ENCODE peak calls at places on chromosomes 5 and 9, in nine cellular contexts. Q is cardiac muscle cell; A is GM12878; L is A673; Y is heart right ventricle; R is vagina; U is ovary; S is CD8-positive, alpha-beta memory T cell; K is neural progenitor cell. N is an unnamed sample.

GRCh38 chr5:134614461-134615085 is 18.1 kb downstream of the SAR1B start:
- DNase-seq in U (no peak), K (no peak), Q (no peak), S (no peak), R (no peak), Y (no peak), A (no peak), L (no peak), N (no peak)

GRCh38 chr9:27355166-27355565 is 58.2 kb upstream of the EQTN start:
- DNase-seq in R (no peak), K (no peak), Q (no peak), U (no peak), S (no peak), L (no peak), A (no peak), Y (no peak), N (no peak)

GRCh38 chr5:40681351-40682311 is 1.9 kb downstream of the PTGER4 start:
- DNase-seq in R (no peak), Q (peak; percentile 18), A (no peak), K (peak; percentile 63), S (peak; percentile 17), Y (peak; percentile 27), L (no peak), U (no peak), N (peak; percentile 38)

GRCh38 chr5:16963821-16964220 is 27.7 kb upstream of the MYO10 start:
- DNase-seq in Y (no peak), S (no peak), R (no peak), U (no peak), Q (no peak), K (no peak), A (no peak), L (no peak), N (no peak)

GRCh38 chr9:2022560-2022959 is 7.4 kb downstream of the SMARCA2 start:
- DNase-seq in A (no peak), Y (no peak), K (no peak), R (no peak), U (no peak), Q (no peak), L (no peak), S (no peak), N (no peak)

GRCh38 chr9:7549261-7549660 is 250.3 kb downstream of the DMAC1 start:
- DNase-seq in A (no peak), U (no peak), S (no peak), L (peak; percentile 82), Q (peak; percentile 72), K (peak; percentile 74), Y (peak; percentile 21), R (no peak), N (peak; percentile 53)

GRCh38 chr9:89593776-89594427 is 10.9 kb upstream of the GADD45G start:
- DNase-seq in Y (no peak), Q (peak; percentile 74), K (peak; percentile 81), U (no peak), S (peak; percentile 35), L (peak; percentile 48), R (peak; percentile 87), A (no peak), N (peak; percentile 44)

GRCh38 chr9:34862043-34862442 is 96.0 kb upstream of the PHF24 start:
- DNase-seq in A (no peak), S (no peak), U (no peak), R (no peak), Q (no peak), K (no peak), L (no peak), Y (no peak), N (no peak)

GRCh38 chr9:76394023-76394895 is at the start of gene RFK:
- DNase-seq in L (peak; percentile 94), R (no peak), A (peak; percentile 48), Q (peak; percentile 94), U (peak; percentile 93), Y (peak; percentile 96), S (peak; percentile 90), K (peak; percentile 97), N (peak; percentile 94)

GRCh38 chr5:10201223-10201868 is 48.3 kb downstream of the ATPSCKMT start:
- DNase-seq in K (peak; percentile 61), S (no peak), R (no peak), A (no peak), L (no peak), Y (no peak), U (no peak), Q (peak; percentile 10), N (peak; percentile 4)

GRCh38 chr9:134651226-134651905 is 9.8 kb downstream of the COL5A1 start:
- DNase-seq in S (no peak), U (no peak), R (no peak), Y (no peak), K (no peak), L (no peak), Q (no peak), A (no peak), N (no peak)

GRCh38 chr9:134655101-134655500 is 13.5 kb downstream of the COL5A1 start:
- DNase-seq in U (no peak), S (no peak), R (no peak), Y (no peak), K (no peak), A (no peak), L (no peak), Q (no peak), N (no peak)

GRCh38 chr9:134655591-134656333 is 14.2 kb downstream of the COL5A1 start:
- DNase-seq in U (no peak), S (no peak), K (no peak), R (no peak), Q (no peak), L (no peak), A (no peak), Y (no peak), N (peak; percentile 19)

GRCh38 chr9:134652291-134653225 is 11.0 kb downstream of the COL5A1 start:
- DNase-seq in S (no peak), L (no peak), A (no peak), Q (no peak), R (no peak), K (no peak), Y (no peak), U (no peak), N (no peak)

GRCh38 chr9:134653259-134654009 is 11.8 kb downstream of the COL5A1 start:
- DNase-seq in U (no peak), R (no peak), A (no peak), K (no peak), S (no peak), L (no peak), Y (no peak), Q (no peak), N (no peak)
- H3K4me1 ChIP-seq in U (peaks cover 38% of the 10 kb centered on the region), R (peaks cover 84% of the 10 kb centered on the region), A (no peaks in the 10 kb centered on the region), K (peaks cover 6% of the 10 kb centered on the region), S (no peaks in the 10 kb centered on the region), L (no peaks in the 10 kb centered on the region), Y (peaks cover 11% of the 10 kb centered on the region), Q (peaks cover 8% of the 10 kb centered on the region), N (peaks cover 39% of the 10 kb centered on the region)

DNA sequence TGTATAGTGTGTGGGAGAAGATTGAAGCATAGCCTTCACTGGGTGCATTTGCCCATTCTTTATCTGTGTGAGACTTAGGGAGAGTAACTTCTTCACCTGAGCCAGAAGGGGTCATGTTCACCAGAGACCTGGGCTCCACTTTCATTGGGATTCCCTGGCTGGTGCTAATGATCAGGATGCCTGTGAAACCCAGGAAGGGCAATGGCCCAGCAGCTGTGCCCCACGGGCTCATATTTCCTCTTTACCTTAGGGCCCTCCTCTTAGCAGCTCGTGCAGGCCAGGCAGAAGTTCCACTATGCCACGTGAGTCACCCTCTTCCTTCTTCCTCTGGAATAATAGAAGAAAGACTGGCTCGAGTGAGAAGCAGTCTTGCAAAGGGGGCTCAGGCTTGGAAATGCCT is 5.0 kb downstream of the PPARGC1B start:
- DNase-seq in U (no peak), S (no peak), L (no peak), Q (no peak), R (peak; percentile 72), K (no peak), Y (no peak), A (no peak), N (peak; percentile 19)
- H3K27ac ChIP-seq in U (no peak overlapping the region), S (no peak overlapping the region), L (no peak overlapping the region), Q (no peak overlapping the region), R (no peak overlapping the region), K (no peak overlapping the region), Y (peak overlapping the region; percentile 20), A (peak overlapping the region; percentile 18), N (no peak overlapping the region)

DNA sequence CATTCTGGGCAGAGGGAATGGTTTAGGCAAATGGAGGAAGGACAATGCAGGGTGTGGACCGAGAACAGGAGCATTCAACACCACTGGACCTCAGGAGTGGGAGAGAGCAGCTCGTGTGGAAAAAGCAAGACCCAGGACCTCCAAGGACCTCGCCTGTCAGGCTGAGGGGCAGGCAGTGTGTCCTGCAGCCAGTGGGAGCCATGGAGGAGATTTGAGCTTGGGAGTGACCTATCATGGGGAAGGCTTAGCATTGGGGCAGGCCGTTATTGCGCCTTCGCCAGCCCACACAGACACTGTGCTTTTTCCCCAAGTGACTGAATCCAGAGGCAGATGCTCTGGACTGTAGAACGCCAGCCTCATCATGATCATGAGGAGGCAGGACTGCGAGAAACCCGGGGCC is 3.2 kb downstream of the CDHR2 start:
- DNase-seq in K (no peak), S (no peak), R (no peak), Q (no peak), A (no peak), L (no peak), Y (no peak), U (no peak), N (no peak)
- H3K4me3 ChIP-seq in K (no peak overlapping the region), S (no peak overlapping the region), R (no peak overlapping the region), Q (no peak overlapping the region), A (no peak overlapping the region), L (no peak overlapping the region), Y (no peak overlapping the region), U (no peak overlapping the region), N (no peak overlapping the region)

DNA sequence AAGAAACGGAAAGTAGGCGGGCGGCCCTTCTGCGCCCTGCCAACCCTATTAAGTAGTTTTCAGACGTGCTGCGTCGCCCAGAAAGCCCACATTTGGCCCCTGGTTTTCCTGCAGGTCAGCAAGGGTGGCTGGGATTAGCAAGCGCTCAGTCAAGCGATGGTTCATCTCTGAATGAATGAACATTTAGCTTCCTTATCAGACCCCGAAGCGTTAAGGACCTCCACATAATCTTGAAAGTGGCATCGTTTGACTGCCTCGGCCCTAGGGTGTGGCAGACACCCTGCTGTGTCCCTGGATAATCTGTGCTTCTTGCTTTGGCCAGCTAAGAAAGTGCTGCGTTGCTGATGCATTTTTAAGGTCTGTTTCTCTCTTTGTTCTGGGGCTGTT is 688 bp downstream of the TOR1B start:
- DNase-seq in K (peak; percentile 66), A (no peak), Q (no peak), S (no peak), L (peak; percentile 34), U (no peak), R (no peak), Y (no peak), N (peak; percentile 45)
- H3K4me1 ChIP-seq in K (peaks cover 6% of the 10 kb centered on the region), A (peaks cover 3% of the 10 kb centered on the region), Q (no peaks in the 10 kb centered on the region), S (peaks cover 17% of the 10 kb centered on the region), L (peaks cover 29% of the 10 kb centered on the region), U (no peaks in the 10 kb centered on the region), R (peaks cover 10% of the 10 kb centered on the region), Y (peaks cover 8% of the 10 kb centered on the region), N (peaks cover 7% of the 10 kb centered on the region)